ENCODE peak calls at places on chromosome 9, in four cellular contexts. H is mammary epithelial cell, T is breast epithelium, K is endodermal cell. M is an unnamed sample.

GRCh38 chr9:121201045-121201737 is 478 bp downstream of the RAB14 start:
- DNase-seq in H (peak; percentile 29), T (peak; percentile 61), K (peak; percentile 70), M (no peak)

GRCh38 chr9:137431416-137431931 is 8.3 kb downstream of the NOXA1 start:
- DNase-seq in T (no peak), H (no peak), K (no peak), M (no peak)

GRCh38 chr9:10008101-10008799 is 604.6 kb downstream of the PTPRD start:
- DNase-seq in T (no peak), K (peak; percentile 78), H (no peak), M (no peak)

GRCh38 chr9:18142964-18143363 is 331.0 kb upstream of the ADAMTSL1 start:
- DNase-seq in K (peak; percentile 61), T (no peak), H (no peak), M (peak; percentile 25)

GRCh38 chr9:26033346-26033745 is 355.1 kb upstream of the TUSC1 start:
- DNase-seq in H (no peak), T (no peak), K (no peak), M (peak; percentile 52)

GRCh38 chr9:71120439-71121247 is 778 bp downstream of the TRPM3 start:
- DNase-seq in T (no peak), K (no peak), H (no peak), M (no peak)

GRCh38 chr9:136079916-136080246 is 15.2 kb downstream of the NACC2 start:
- DNase-seq in K (no peak), T (no peak), H (no peak), M (no peak)

GRCh38 chr9:94993141-94993820 is 266.8 kb downstream of the AOPEP start:
- DNase-seq in H (no peak), K (no peak), T (no peak), M (no peak)

DNA sequence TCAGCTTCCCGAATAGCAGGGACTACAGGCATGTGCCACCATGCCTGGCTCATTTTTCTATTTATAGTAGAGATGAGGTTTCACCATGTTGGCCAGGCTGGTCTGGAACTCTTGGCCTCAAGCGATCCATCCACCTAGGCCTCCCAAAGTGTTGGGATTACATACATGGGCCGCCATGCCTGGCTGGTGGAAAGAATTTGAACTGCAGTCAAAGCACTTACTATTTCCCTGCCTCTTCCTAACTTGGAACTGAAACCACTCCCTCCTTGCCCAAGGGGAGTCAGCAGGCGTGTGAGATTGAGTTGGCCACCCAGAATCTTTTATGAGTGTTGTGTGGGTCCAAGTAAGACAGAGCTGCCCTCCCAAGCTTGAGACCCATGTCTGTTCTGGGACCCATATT is 86.1 kb upstream of the PTPN3 start:
- DNase-seq in H (no peak), K (no peak), T (no peak), M (no peak)
- TF ChIP-seq CTCF in H (no peak), K (peak; percentile 41), T (no peak), M (no peak)

GRCh38 chr9:98709968-98710965 is 1.5 kb upstream of the GABBR2 start:
- DNase-seq in T (no peak), H (peak; percentile 44), K (peak; percentile 81), M (peak; percentile 83)

GRCh38 chr9:98708933-98709911 is at the start of gene GABBR2:
- DNase-seq in H (no peak), T (no peak), K (peak; percentile 78), M (no peak)

GRCh38 chr9:98708103-98708932 is 417 bp downstream of the GABBR2 start:
- DNase-seq in H (no peak), K (peak; percentile 67), T (no peak), M (no peak)

GRCh38 chr9:98706651-98707103 is 2.1 kb downstream of the GABBR2 start:
- DNase-seq in T (no peak), K (no peak), H (no peak), M (peak; percentile 61)

DNA sequence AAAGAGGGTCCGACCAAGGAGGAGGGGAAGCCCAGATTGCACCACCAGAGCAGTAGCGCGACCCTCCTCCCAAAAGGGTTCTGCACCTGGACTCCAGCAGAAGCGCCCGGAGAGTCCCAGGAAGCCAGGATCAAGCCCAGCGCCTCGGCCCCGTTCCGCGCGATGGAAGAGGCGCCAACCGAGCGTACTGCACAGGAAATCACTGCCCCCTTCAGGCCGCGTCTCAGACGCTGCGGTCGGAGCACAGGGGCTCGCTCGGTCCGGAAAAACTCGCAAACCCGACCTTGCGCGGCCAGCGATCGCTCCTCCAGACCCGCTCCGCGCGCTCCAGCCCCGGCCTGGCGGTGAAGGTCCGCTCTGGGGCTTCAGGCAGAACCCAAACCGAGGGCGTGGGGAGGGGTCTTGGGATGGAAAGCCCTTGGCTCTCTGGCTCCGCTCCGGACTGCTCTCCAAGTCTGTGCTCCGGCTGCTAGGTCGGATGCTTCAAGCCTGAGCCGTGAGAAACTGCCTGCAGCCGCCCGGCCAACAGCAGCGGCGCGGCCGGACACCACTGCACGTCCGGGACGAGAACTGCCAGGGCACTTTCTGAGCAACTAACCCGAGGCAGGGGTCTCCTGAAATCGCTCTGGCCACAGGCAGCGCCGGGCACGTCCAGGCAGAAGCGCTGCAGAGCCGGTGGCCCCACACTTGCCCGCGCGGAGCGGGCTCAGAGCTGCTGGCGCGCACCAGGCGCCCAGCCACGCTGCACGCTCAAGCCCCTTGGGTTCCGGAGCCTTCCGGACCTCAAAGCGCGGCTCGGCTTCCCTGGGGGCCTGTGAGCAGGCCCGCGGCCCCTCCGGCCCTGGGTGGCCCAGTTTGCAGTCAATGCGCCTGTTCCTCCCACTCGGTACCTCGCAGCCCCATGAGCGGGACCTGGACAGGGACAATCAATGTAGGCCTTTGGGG is 1.3 kb downstream of the GABBR2 start:
- DNase-seq in H (peak; percentile 54), K (peak; percentile 95), T (no peak), M (peak; percentile 89)
- H3K4me3 ChIP-seq in H (no peak overlapping the region), K (peak overlapping the region; percentile 71), T (no peak overlapping the region), M (peak overlapping the region; percentile 59)

GRCh38 chr9:7008411-7008810 is 250.6 kb downstream of the KDM4C start:
- DNase-seq in K (no peak), T (no peak), H (no peak), M (no peak)

GRCh38 chr9:7006417-7006816 is 248.6 kb downstream of the KDM4C start:
- DNase-seq in H (no peak), K (no peak), T (no peak), M (no peak)

GRCh38 chr9:7009065-7009464 is 251.3 kb downstream of the KDM4C start:
- DNase-seq in T (no peak), H (no peak), K (no peak), M (no peak)

DNA sequence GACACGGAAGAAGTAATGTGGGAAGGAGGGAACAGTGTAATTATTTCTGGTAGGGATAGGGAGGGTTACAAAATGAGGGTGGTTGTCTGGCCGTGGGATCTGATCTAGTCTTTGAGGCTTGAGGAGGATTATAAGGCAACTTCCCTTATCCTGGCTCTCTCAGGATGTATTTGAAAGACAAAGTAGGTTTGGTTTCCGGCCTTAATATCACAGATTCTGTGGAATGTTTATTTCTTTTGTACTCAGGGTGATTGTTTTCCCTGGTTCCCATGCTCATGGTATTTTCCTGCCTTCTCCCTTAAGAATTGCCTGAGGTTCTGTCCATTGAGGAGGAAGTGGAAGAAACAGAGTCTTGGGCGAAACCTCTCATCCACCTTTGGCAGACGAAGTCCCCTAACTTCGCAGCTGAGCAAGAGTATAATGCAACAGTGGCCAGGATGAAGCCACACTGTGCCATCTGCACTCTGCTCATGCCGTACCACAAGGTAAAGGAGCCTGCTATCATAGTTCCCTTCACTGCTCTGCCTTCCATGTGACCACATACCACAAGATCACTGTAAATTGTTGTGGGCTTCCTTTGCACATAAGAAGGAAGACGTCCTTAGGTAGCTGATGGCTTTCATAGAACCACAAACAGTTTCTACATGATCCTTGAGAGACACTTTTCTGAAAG is 253.8 kb downstream of the KDM4C start:
- DNase-seq in K (no peak), H (no peak), T (no peak), M (no peak)
- TF ChIP-seq CTCF in K (no peak), H (no peak), T (no peak), M (no peak)

GRCh38 chr9:107486674-107487520 is 2.7 kb downstream of the KLF4 start:
- DNase-seq in H (no peak), T (no peak), K (peak; percentile 69), M (no peak)

GRCh38 chr9:107489144-107489673 is 360 bp downstream of the KLF4 start:
- DNase-seq in T (no peak), K (no peak), H (no peak), M (no peak)

GRCh38 chr9:107487521-107488399 is 1.8 kb downstream of the KLF4 start:
- DNase-seq in H (no peak), K (peak; percentile 93), T (peak; percentile 64), M (peak; percentile 63)

GRCh38 chr9:107489687-107490605 is at the start of gene KLF4:
- DNase-seq in H (peak; percentile 91), T (peak; percentile 93), K (peak; percentile 97), M (peak; percentile 96)

GRCh38 chr9:107488400-107489143 is 997 bp downstream of the KLF4 start:
- DNase-seq in T (peak; percentile 79), K (peak; percentile 82), H (peak; percentile 70), M (peak; percentile 64)
- H3K4me3 ChIP-seq in T (peak overlapping the region; percentile 68), K (peak overlapping the region; percentile 85), H (peak overlapping the region; percentile 94), M (peak overlapping the region; percentile 85)

GRCh38 chr9:117247271-117247670 is 167.6 kb downstream of the ASTN2 start:
- DNase-seq in T (no peak), H (peak; percentile 3), K (peak; percentile 61), M (no peak)
- TF ChIP-seq CTCF in T (no peak), H (peak; percentile 44), K (peak; percentile 75), M (peak; percentile 16)

DNA sequence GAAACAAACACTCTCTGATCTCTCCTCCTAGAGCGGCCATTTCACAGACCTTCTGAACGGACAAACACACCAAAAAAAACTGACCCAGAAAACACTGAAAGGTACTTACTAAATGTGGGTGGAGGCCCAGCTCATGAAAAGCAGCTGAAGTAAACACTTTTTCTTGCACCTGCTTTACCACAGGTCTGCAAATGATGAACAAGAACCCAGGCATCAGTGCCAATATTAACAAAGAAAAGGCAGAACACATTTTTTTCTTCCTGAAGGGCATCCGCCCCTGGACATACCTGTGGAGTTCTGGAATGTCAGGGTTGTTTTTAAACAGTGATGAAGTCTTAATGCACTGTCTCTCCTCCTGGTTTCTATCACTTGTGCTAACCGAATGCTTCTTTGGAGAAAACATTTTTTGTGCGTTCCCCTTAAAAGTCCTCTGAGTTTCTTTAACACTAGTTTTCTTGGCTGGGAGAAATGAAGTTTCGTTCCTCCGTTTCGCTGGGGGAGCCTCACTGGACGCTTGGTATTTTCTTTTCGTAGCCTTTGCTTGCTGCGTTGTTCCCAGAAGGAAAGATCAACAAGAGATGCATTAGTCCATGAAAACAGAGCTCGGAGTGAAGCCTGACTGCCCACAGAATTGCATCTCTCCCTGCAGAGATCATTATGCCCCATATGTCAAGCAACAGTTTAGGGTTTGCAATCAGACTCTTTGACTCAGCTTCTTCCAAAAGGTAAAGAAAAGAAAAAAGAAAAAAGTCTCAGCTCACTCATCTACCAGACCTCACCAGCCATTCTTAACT is 7.4 kb downstream of the DDX31 start:
- DNase-seq in K (no peak), T (no peak), H (no peak), M (no peak)
- H3K4me3 ChIP-seq in K (no peak overlapping the region), T (peak overlapping the region; percentile 9), H (no peak overlapping the region), M (no peak overlapping the region)

M was measured in fibroblast of pulmonary artery.